ENCODE peak calls at places on chromosomes 13 and 19, in seven cellular contexts. M is breast epithelium, E is heart left ventricle, O is stomach, P is body of pancreas, Q is transverse colon, F is tibial nerve. V is an unnamed sample.

GRCh38 chr13:40963927-40964326 is 55.2 kb downstream of the ELF1 start:
- DNase-seq in F (no peak), O (no peak), E (no peak), M (no peak), P (no peak), Q (no peak), V (peak)

GRCh38 chr19:2557093-2557440 is 81.1 kb downstream of the GADD45B start:
- DNase-seq in P (no peak), F (no peak), M (no peak), O (no peak), Q (no peak), E (no peak), V (no peak)

GRCh38 chr19:33096005-33096404 is 15.0 kb downstream of the GPATCH1 start:
- DNase-seq in O (no peak), Q (no peak), F (no peak), P (no peak), E (no peak), M (no peak), V (no peak)

GRCh38 chr13:32272021-32272695 is 43.0 kb downstream of the ZAR1L start:
- DNase-seq in M (no peak), Q (no peak), F (no peak), P (no peak), O (no peak), E (no peak), V (no peak)

GRCh38 chr19:16070366-16070990 is 5.8 kb upstream of the TPM4 start:
- DNase-seq in E (peak), M (peak), F (no peak), O (peak), Q (peak), P (peak), V (peak)

GRCh38 chr13:63041640-63042414 is 1626.2 kb upstream of the PCDH20 start:
- DNase-seq in O (no peak), E (no peak), Q (no peak), F (no peak), P (no peak), M (no peak), V (no peak)

GRCh38 chr13:23175920-23176319 is 4.9 kb upstream of the SGCG start:
- DNase-seq in P (no peak), Q (no peak), F (no peak), O (no peak), E (no peak), M (no peak), V (no peak)

GRCh38 chr19:38229585-38230073 is 5.6 kb upstream of the DPF1 start:
- DNase-seq in Q (peak), O (peak), M (no peak), E (peak), F (no peak), P (peak), V (peak)

GRCh38 chr13:49444517-49445395 is 682 bp downstream of the SETDB2 start:
- DNase-seq in M (no peak), F (peak), P (peak), Q (peak), O (no peak), E (peak), V (no peak)

GRCh38 chr13:23518231-23518630 is 52.0 kb upstream of the TNFRSF19 start:
- DNase-seq in P (no peak), E (no peak), F (no peak), O (no peak), M (no peak), Q (no peak), V (no peak)

GRCh38 chr19:42099336-42099925 is 23.5 kb downstream of the ZNF574 start:
- DNase-seq in M (no peak), P (peak), Q (no peak), E (no peak), F (no peak), O (no peak), V (no peak)

GRCh38 chr13:26653310-26653709 is 95.8 kb downstream of the WASF3 start:
- DNase-seq in Q (no peak), O (no peak), M (no peak), E (no peak), F (no peak), P (no peak), V (no peak)

GRCh38 chr13:28012383-28012782 is 23.9 kb upstream of the URAD start:
- DNase-seq in O (no peak), F (no peak), E (no peak), P (no peak), Q (no peak), M (no peak), V (no peak)
- TF ChIP-seq POLR2A in O (no peak), F (no peak), E (no peak), P (no peak), Q (no peak), M (no peak), V (no peak)

DNA sequence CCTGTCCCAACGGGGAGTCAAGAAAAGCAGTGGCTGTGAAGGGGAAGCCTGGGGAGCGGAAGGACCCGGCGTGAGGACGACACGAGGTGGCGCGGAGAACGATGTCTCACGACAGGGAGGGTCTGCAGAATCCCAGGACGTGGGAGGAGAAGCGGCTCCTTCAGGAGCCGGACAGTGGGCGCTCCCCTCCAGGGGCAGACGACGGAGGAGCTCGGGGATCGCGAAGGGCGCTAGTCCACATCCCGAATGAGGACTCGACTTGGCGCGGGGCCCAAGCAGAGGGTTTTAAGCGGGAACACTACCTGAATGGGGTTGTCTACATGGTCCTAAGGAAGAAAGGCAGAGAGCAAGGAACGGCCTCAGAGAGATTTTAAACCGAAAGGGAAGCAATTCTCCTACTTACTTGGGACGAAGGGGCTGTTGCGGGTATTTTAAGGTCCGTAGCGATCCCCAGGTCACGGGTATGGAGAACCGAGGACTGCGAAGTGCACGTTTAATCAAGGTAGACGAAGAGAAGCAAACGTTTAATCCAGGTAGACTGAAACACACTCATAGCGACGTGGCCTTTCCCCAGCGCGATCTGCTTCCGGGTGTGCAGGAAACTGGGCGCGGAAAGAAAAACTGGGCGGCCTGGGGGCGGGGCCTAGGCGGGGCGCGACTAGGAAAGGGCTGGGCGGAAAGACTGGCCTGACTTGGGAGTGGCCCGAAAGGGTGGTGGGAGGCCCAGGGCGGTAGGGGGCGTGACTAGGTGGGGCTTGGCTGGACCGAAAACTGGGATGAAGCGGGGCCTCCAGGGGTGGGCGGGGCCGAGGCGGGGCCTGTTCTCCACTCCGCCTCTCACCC is at the start of gene ZNF841:
- DNase-seq in F (peak), O (peak), M (peak), E (peak), Q (peak), P (peak), V (peak)
- TF ChIP-seq POLR2A in F (no peak), O (no peak), M (peak), E (peak), Q (peak), P (peak), V (peak)

GRCh38 chr19:13094285-13094595 is 8.4 kb downstream of the LYL1 start:
- DNase-seq in Q (no peak), M (no peak), F (no peak), E (no peak), O (no peak), P (no peak), V (no peak)

GRCh38 chr19:13092206-13092605 is 10.5 kb downstream of the LYL1 start:
- DNase-seq in O (no peak), Q (no peak), F (no peak), M (no peak), P (no peak), E (no peak), V (no peak)

GRCh38 chr19:13094771-13095392 is 7.8 kb downstream of the LYL1 start:
- DNase-seq in F (no peak), O (no peak), P (no peak), E (no peak), M (no peak), Q (no peak), V (no peak)

GRCh38 chr19:13092608-13093260 is 9.9 kb downstream of the LYL1 start:
- DNase-seq in Q (no peak), M (no peak), F (no peak), E (no peak), P (no peak), O (no peak), V (no peak)

DNA sequence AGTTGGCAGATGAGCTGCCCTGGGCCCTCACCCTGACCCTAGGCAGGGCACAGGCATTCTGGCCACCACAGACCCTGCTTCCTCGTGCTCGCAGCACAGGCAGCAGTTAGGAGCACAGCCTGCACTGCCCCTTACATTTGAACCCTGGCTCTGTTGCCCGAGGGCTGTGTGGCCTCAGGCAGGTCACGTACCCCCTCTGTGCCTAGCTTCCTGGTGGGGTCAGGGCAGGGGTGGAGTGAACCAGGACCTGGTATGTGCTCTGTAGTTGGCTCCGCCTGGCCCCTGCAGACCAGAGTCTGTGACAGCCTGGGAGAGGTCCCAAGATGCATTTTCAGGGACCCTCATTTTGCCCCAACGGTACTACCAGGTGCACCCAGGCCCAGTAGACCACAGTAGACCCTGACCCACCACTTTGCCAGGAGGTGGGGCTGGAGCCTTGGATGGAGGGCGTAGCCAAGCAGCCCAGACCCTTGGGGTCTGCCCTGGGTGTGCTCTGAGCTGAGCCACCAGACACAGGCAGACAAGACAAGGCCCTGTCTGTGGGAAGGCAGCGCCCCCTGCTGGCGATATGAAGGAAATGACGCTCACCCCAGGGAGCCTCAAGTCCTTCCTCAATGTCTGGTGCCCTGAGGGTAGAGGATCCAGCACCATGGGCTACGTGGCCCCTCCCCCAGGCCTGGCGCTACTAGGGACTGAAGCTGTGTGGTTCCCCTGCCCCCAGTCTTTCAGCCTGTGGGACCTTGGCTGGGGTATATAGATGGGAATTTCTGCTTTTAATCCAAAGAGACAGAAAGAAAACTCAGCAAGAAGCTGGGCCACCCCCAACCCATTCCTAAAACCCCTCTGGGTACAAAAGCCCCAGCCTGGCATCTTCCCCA is 9.0 kb downstream of the LYL1 start:
- DNase-seq in Q (peak), O (peak), E (peak), F (peak), M (peak), P (peak), V (peak)
- TF ChIP-seq POLR2A in Q (no peak), O (no peak), E (no peak), F (no peak), M (no peak), P (no peak), V (no peak)

GRCh38 chr13:113815151-113816058 is 48.5 kb downstream of the GAS6 start:
- DNase-seq in P (no peak), F (peak), M (no peak), O (no peak), E (no peak), Q (no peak), V (no peak)
- TF ChIP-seq POLR2A in P (peak), F (no peak), M (no peak), O (no peak), E (no peak), Q (no peak), V (no peak)

GRCh38 chr13:39516140-39516539 is 86.9 kb downstream of the LHFPL6 start:
- DNase-seq in O (no peak), F (no peak), E (peak), M (peak), Q (no peak), P (no peak), V (no peak)
- TF ChIP-seq POLR2A in O (no peak), F (no peak), E (no peak), M (no peak), Q (no peak), P (no peak), V (no peak)

DNA sequence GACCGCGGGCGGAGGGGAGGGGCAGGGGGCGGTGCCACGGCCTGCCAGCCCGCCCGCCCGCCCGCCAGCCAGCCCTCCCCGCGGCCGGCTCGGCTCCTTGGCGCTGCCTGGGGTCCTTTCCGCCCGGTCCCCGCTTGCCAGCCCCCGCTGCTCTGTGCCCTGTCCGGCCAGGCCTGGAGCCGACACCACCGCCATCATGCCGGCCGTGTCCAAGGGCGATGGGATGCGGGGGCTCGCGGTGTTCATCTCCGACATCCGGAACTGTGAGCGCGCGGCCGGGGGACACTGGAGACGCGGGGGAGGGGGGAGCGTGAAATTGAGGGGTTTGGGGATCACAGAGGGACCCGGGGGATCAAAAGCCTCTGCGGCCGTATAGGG is at the start of gene AP2A1:
- DNase-seq in O (no peak), E (no peak), M (no peak), P (no peak), Q (no peak), F (no peak), V (no peak)
- TF ChIP-seq POLR2A in O (no peak), E (peak), M (no peak), P (peak), Q (peak), F (peak), V (peak)

V was measured in H54.